ENCODE peak calls at places on chromosomes 13 and 19, in nine cellular contexts. Z is foreskin fibroblast, E is fibroblast of the aortic adventitia, G is ovary, X is fibroblast of pulmonary artery, T is GM06990, I is tibial artery, D is astrocyte of the cerebellum, B is Peyer's patch. U is an unnamed sample.

GRCh38 chr13:20700288-20700687 is 3.2 kb upstream of the IL17D start:
- DNase-seq in B (no peak), T (no peak), G (no peak), Z (no peak), I (no peak), E (no peak), D (no peak), X (no peak), U (no peak)

GRCh38 chr13:113184568-113185440 is 23.7 kb downstream of the PCID2 start:
- DNase-seq in I (no peak), E (no peak), Z (no peak), B (no peak), D (no peak), G (no peak), X (no peak), T (no peak), U (no peak)

GRCh38 chr13:113860051-113860471 is 3.8 kb downstream of the GAS6 start:
- DNase-seq in B (no peak), T (no peak), Z (no peak), I (peak), X (no peak), G (peak), D (no peak), E (no peak), U (no peak)

GRCh38 chr13:106099765-106100164 is 435.7 kb downstream of the EFNB2 start:
- DNase-seq in G (no peak), T (no peak), D (no peak), I (no peak), B (no peak), Z (no peak), E (no peak), X (no peak), U (no peak)

GRCh38 chr19:29574518-29574917 is 31.6 kb upstream of the POP4 start:
- DNase-seq in T (no peak), G (no peak), I (no peak), X (no peak), B (no peak), D (no peak), Z (no peak), E (no peak), U (no peak)

GRCh38 chr19:22526661-22527272 is 104.6 kb upstream of the ZNF98 start:
- DNase-seq in X (no peak), B (no peak), D (no peak), Z (no peak), G (peak), I (no peak), T (no peak), E (no peak), U (no peak)

GRCh38 chr19:48935864-48936263 is 2.4 kb downstream of the DHDH start:
- DNase-seq in Z (no peak), E (no peak), X (no peak), T (no peak), G (no peak), D (no peak), I (no peak), B (no peak), U (no peak)

GRCh38 chr19:5828661-5829566 is 10.6 kb downstream of the FUT6 start:
- DNase-seq in G (no peak), I (no peak), D (no peak), X (peak), T (peak), E (peak), Z (peak), B (no peak), U (no peak)

GRCh38 chr13:114102521-114103288 is 29.7 kb downstream of the RASA3 start:
- DNase-seq in I (peak), E (no peak), Z (no peak), T (no peak), X (no peak), G (peak), D (no peak), B (no peak), U (no peak)

DNA sequence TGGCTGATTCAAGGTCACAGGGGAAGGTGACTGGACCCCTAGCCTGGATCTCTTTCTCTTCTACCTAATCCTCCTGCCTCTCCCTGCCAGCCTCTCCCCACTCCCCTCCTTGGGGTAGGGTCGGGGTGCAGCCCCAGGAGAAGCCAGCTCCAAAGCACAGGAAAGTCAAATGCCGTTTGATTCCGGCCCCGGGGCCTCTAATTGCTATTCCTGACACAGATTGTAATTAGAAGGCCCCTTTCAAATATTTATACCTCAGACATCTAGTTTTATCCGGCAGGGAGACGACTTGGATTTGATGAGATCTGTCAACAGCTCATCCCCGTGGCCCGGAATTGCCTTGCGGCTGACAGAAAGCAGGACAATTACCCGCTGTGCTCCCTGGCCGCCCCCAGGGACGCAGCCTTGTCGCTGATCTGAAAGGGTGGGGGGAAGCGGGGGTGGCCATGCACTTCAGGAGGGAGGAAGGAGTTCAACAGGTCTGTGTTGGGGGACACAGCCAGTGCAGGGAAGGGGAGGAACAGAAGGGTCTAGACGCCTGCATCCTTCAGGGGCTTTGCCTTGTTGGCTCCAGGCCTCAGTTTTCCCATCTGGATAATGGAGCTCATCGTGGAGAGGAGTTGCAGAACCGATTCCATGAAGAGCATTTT is 1.9 kb upstream of the SHD start:
- DNase-seq in B (no peak), T (no peak), Z (no peak), G (no peak), I (no peak), X (no peak), D (no peak), E (no peak), U (no peak)
- TF ChIP-seq CTCF in B (no peak), T (no peak), Z (no peak), G (no peak), I (no peak), X (no peak), D (no peak), E (no peak), U (no peak)

DNA sequence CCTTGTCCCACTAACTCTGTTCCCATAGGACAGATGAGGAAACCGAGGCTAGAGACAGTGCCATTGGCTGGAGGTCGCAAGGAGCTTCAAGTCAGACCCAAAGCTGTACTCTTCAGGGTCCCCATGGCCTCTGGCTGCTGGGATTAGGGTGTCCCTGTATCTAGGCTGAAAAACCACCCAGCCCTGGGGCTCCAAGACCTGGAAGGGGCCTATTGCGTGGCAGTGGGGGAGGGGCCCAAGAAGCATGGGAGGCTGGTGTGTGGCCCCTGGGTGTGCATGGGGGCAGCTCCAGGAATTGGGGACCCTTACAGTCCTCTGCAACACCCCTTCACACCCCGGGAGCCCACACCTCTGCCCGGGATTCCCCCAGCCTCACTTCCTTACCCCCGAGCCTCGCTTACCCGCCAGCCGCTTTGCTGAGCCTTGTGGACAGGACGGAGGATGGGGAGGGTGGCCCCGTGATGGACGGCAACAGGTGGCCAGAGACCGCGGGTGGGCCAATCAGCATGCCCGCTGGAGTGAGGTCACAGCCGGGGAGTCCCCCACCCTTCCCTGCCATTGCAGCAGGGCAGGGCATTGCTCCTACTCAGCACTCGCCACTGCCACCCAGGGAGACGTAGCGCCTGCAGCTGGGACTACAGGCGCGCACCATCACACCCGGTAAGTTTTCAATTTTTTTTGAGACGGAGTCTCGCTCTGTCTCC is at the start of gene JSRP1:
- DNase-seq in Z (no peak), D (no peak), E (no peak), I (no peak), X (no peak), T (peak), G (no peak), B (peak), U (no peak)
- H3K4me3 ChIP-seq in Z (no peak), D (no peak), E (no peak), I (no peak), X (no peak), T (peak), G (no peak), B (no peak), U (no peak)

GRCh38 chr19:12139885-12140544 is at the start of gene ZNF20:
- DNase-seq in Z (peak), E (peak), D (peak), I (peak), X (peak), G (peak), T (peak), B (peak), U (peak)
- TF ChIP-seq CTCF in Z (no peak), E (no peak), D (no peak), I (no peak), X (no peak), G (no peak), T (no peak), B (no peak), U (no peak)

GRCh38 chr13:50511877-50512332 is 331.6 kb downstream of the DLEU7 start:
- DNase-seq in D (no peak), I (no peak), G (no peak), X (no peak), E (no peak), B (no peak), T (peak), Z (no peak), U (no peak)
- H3K4me3 ChIP-seq in D (no peak), I (peak), G (no peak), X (no peak), E (no peak), B (peak), T (peak), Z (no peak), U (no peak)